ENCODE peak calls at places on chromosomes 4 and X, in six cellular contexts. T is brain microvascular endothelial cell, Z is BJ, Q is omental fat pad, G is endodermal cell, X is K562. O is an unnamed sample.

GRCh38 chr4:158016511-158016910 is 156.3 kb downstream of the GASK1B start:
- DNase-seq in T (peak), Z (no peak), Q (no peak), G (no peak), X (no peak), O (no peak)

GRCh38 chrX:78064152-78064551 is 39.9 kb upstream of the PGK1 start:
- DNase-seq in T (no peak), Z (no peak), Q (no peak), G (no peak), X (no peak), O (no peak)

GRCh38 chr4:97656034-97656720 is 487.1 kb downstream of the STPG2 start:
- DNase-seq in T (peak), Z (peak), Q (no peak), G (no peak), X (no peak), O (no peak)

GRCh38 chrX:12446342-12447075 is 308.2 kb downstream of the FRMPD4 start:
- DNase-seq in T (peak), Z (no peak), Q (no peak), G (no peak), X (no peak), O (no peak)

GRCh38 chr4:33357121-33357520 is 2637.0 kb downstream of the PCDH7 start:
- DNase-seq in T (no peak), Z (no peak), Q (no peak), G (no peak), X (no peak), O (no peak)

GRCh38 chrX:55715847-55716246 is 1.7 kb upstream of the RRAGB start:
- DNase-seq in T (no peak), Z (no peak), Q (no peak), G (peak), X (peak), O (no peak)

GRCh38 chrX:31522760-31523159 is 450.9 kb upstream of the FTHL17 start:
- DNase-seq in T (no peak), Z (no peak), Q (no peak), G (no peak), X (no peak), O (no peak)

GRCh38 chrX:130756233-130756632 is 146.8 kb downstream of the ENOX2 start:
- DNase-seq in T (no peak), Z (no peak), Q (no peak), G (no peak), X (peak), O (no peak)

GRCh38 chrX:17464196-17464595 is 89.2 kb downstream of the NHS start:
- DNase-seq in T (peak), Z (peak), Q (no peak), G (peak), X (no peak), O (no peak)

GRCh38 chrX:63128509-63128908 is 222.6 kb downstream of the SPIN4 start:
- DNase-seq in T (peak), Z (no peak), Q (no peak), G (peak), X (no peak), O (no peak)

GRCh38 chr4:144355809-144356757 is 215.6 kb upstream of the GYPA start:
- DNase-seq in T (peak), Z (peak), Q (no peak), G (peak), X (peak), O (peak)

GRCh38 chrX:50877310-50877709 is 33.2 kb upstream of the BMP15 start:
- DNase-seq in T (no peak), Z (peak), Q (no peak), G (no peak), X (no peak), O (no peak)

GRCh38 chr4:141702472-141703182 is 66.2 kb downstream of the IL15 start:
- DNase-seq in T (peak), Z (no peak), Q (no peak), G (peak), X (no peak), O (no peak)

GRCh38 chr4:58760737-58761136 is 1650.6 kb upstream of the IGFBP7 start:
- DNase-seq in T (no peak), Z (no peak), Q (no peak), G (no peak), X (no peak), O (no peak)

GRCh38 chrX:36348509-36348908 is 429.0 kb downstream of the CFAP47 start:
- DNase-seq in T (no peak), Z (no peak), Q (no peak), G (no peak), X (no peak), O (no peak)

GRCh38 chrX:136731798-136732197 is 48.9 kb downstream of the ARHGEF6 start:
- DNase-seq in T (no peak), Z (no peak), Q (no peak), G (no peak), X (no peak), O (no peak)

GRCh38 chr4:87304659-87305277 is 17.9 kb downstream of the HSD17B13 start:
- DNase-seq in T (peak), Z (no peak), Q (no peak), G (no peak), X (no peak), O (no peak)

GRCh38 chr4:35125995-35126712 is 1118.2 kb downstream of the ARAP2 start:
- DNase-seq in T (no peak), Z (no peak), Q (no peak), G (no peak), X (no peak), O (no peak)

GRCh38 chr4:53854991-53855885 is 209.2 kb downstream of the CHIC2 start:
- DNase-seq in T (no peak), Z (peak), Q (no peak), G (no peak), X (no peak), O (no peak)

GRCh38 chr4:12588572-12588971 is 895.6 kb downstream of the RAB28 start:
- DNase-seq in T (peak), Z (no peak), Q (no peak), G (no peak), X (no peak), O (no peak)

GRCh38 chr4:7924163-7924562 is 15.5 kb downstream of the AFAP1 start:
- DNase-seq in T (no peak), Z (no peak), Q (no peak), G (no peak), X (no peak), O (no peak)

DNA sequence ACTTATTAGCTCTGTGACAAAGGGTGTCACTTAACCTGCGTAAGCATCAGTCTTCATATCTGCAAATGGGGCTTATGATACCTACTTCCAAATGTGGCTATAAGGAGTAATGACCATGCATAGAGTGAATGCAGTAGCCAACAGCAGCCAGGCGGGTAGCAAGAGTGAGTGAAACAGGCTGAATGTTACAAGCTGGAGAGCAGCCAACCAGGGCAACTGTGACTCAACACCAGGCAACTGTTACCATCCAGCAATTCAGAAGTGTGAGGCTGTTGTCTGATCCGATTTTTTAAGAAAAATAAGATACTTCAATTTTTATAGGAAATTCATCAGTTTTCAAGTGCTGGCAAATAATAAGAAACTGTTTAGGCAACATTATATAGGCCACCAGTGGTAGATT is 270.2 kb upstream of the TAPT1 start:
- DNase-seq in T (peak), Z (no peak), Q (no peak), G (no peak), X (no peak), O (no peak)
- TF ChIP-seq CTCF in T (no peak), Z (no peak), Q (no peak), G (no peak), X (no peak), O (no peak)

DNA sequence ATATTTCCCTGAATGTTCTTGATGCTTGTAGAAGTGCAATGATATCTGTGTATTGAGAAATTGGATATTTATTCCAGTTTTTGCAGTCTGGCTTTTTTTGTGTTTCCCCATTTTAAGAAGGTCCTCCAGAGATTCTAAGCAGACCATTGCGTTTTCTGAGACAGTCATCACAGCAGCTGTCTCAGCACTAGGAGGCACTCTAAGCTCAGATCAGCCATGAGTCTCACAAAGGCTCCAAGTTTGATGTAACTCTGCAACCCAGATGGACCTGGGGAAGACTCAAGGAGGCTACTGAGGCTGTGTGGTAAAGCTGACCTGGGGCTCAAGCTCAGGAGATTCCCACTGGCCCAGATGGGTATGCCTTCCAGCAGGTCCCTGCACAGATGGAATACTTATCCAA is 89.3 kb upstream of the CYLC1 start:
- DNase-seq in T (no peak), Z (no peak), Q (no peak), G (peak), X (no peak), O (no peak)
- TF ChIP-seq CTCF in T (no peak), Z (no peak), Q (no peak), G (peak), X (no peak), O (no peak)

GRCh38 chrX:86171366-86171765 is 23.1 kb downstream of the DACH2 start:
- DNase-seq in T (peak), Z (no peak), Q (no peak), G (peak), X (no peak), O (no peak)
- TF ChIP-seq CTCF in T (peak), Z (peak), Q (no peak), G (peak), X (peak), O (no peak)

DNA sequence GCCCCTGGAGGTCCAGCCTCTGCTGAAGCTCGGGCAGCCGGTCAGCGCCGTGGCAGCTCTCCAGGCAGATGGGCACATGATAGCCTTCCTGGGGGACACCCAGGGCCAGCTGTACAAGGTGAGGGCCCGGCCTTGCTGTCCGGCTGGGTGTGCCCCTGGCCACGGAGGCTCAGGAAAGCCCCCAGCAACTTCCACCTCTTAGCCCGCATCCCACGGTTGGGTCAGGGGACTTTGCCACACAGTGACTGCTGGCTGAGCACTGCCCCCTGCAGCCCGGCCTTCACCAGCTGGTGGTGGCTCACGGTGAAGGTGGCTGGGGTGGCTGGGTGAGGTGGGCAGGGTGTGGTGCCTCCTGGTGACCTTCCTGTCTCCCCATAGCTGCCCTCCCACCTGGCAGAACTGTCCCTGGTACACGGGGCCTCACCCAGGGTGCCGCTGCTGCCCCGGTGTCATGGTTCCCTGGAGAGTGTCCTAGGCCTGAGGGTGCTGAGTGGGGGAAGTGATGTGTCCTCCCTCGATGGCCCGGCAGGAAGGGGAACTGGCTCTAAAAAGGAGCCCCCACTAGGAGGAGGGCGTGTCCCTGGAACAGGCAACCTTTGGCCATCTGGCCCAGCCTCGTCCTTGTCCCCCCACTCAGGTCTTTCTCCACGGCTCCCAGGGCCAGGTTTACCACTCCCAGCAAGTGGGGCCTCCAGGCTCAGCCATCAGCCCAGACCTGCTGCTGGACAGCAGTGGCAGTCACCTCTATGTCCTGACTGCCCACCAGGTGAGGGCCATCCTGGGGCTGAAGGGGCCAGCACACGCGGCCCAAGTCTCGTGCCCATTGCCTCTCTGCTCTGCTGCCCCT is 4.5 kb downstream of the PLXNB3 start:
- DNase-seq in T (no peak), Z (no peak), Q (no peak), G (peak), X (no peak), O (no peak)
- TF ChIP-seq CTCF in T (no peak), Z (no peak), Q (no peak), G (peak), X (no peak), O (no peak)

O was measured in D721Med.